ENCODE peak calls at places on chromosomes 3 and 15, in six cellular contexts. Y, V, Z, O, J and U are unnamed samples.

GRCh38 chr3:134754768-134755559 is 40.1 kb upstream of the EPHB1 start:
- DNase-seq in Y (peak), V (no peak), Z (peak), O (peak), J (peak), U (no peak)

GRCh38 chr15:68059630-68060029 is 5.5 kb downstream of the PIAS1 start:
- DNase-seq in Y (no peak), V (no peak), Z (no peak), O (no peak), J (no peak), U (no peak)

GRCh38 chr3:60730371-60730770 is 520.9 kb downstream of the FHIT start:
- DNase-seq in Y (no peak), V (no peak), Z (no peak), O (no peak), J (no peak), U (no peak)

GRCh38 chr3:64612916-64613526 is 74.8 kb downstream of the ADAMTS9 start:
- DNase-seq in Y (no peak), V (no peak), Z (no peak), O (no peak), J (peak), U (no peak)

GRCh38 chr3:11810276-11810675 is 36.4 kb downstream of the TAMM41 start:
- DNase-seq in Y (no peak), V (no peak), Z (no peak), O (no peak), J (no peak), U (no peak)

GRCh38 chr3:17195192-17195611 is 310.4 kb downstream of the PLCL2 start:
- DNase-seq in Y (peak), V (peak), Z (no peak), O (no peak), J (no peak), U (no peak)

GRCh38 chr3:196422976-196423781 is 9.0 kb downstream of the UBXN7 start:
- DNase-seq in Y (no peak), V (no peak), Z (no peak), O (peak), J (no peak), U (no peak)

GRCh38 chr15:91942676-91943417 is 89.3 kb downstream of the SLCO3A1 start:
- DNase-seq in Y (no peak), V (no peak), Z (no peak), O (peak), J (no peak), U (peak)

GRCh38 chr3:16309558-16309957 is 44.5 kb downstream of the OXNAD1 start:
- DNase-seq in Y (no peak), V (no peak), Z (no peak), O (no peak), J (no peak), U (no peak)

GRCh38 chr15:68209735-68210408 is 4.7 kb upstream of the CALML4 start:
- DNase-seq in Y (peak), V (peak), Z (no peak), O (no peak), J (no peak), U (no peak)

GRCh38 chr3:33074217-33075067 is 22.5 kb downstream of the GLB1 start:
- DNase-seq in Y (peak), V (no peak), Z (peak), O (peak), J (peak), U (no peak)

GRCh38 chr3:14301558-14301957 is 100.8 kb upstream of the SLC6A6 start:
- DNase-seq in Y (no peak), V (no peak), Z (no peak), O (no peak), J (peak), U (no peak)

GRCh38 chr3:46701211-46701939 is at the start of gene TMIE:
- DNase-seq in Y (no peak), V (no peak), Z (no peak), O (no peak), J (no peak), U (no peak)

GRCh38 chr3:138395865-138396751 is 38.3 kb upstream of the ESYT3 start:
- DNase-seq in Y (no peak), V (no peak), Z (no peak), O (no peak), J (no peak), U (no peak)

GRCh38 chr15:57457726-57458125 is 81.4 kb downstream of the CGNL1 start:
- DNase-seq in Y (no peak), V (no peak), Z (no peak), O (no peak), J (no peak), U (no peak)

GRCh38 chr3:29565236-29565635 is 284.4 kb downstream of the RBMS3 start:
- DNase-seq in Y (no peak), V (no peak), Z (no peak), O (no peak), J (no peak), U (no peak)

GRCh38 chr3:42702066-42702951 is at the start of gene HHATL:
- DNase-seq in Y (no peak), V (no peak), Z (no peak), O (no peak), J (no peak), U (no peak)

GRCh38 chr3:189204467-189204866 is 32.7 kb downstream of the TPRG1 start:
- DNase-seq in Y (no peak), V (no peak), Z (no peak), O (no peak), J (no peak), U (no peak)

GRCh38 chr15:82910721-82911120 is 41.8 kb downstream of the HOMER2 start:
- DNase-seq in Y (no peak), V (no peak), Z (no peak), O (no peak), J (no peak), U (no peak)

GRCh38 chr3:164604687-164605086 is 473.6 kb downstream of the SI start:
- DNase-seq in Y (no peak), V (no peak), Z (no peak), O (no peak), J (no peak), U (no peak)

GRCh38 chr15:56207092-56207491 is 36.6 kb downstream of the RFX7 start:
- DNase-seq in Y (no peak), V (no peak), Z (no peak), O (no peak), J (no peak), U (no peak)

GRCh38 chr3:25428003-25428861 is at the start of gene RARB:
- DNase-seq in Y (peak), V (no peak), Z (peak), O (peak), J (peak), U (no peak)

GRCh38 chr3:69282191-69282590 is 103.7 kb downstream of the FRMD4B start:
- DNase-seq in Y (peak), V (no peak), Z (no peak), O (peak), J (no peak), U (no peak)

GRCh38 chr3:127740136-127740915 is 67.6 kb downstream of the ABTB1 start:
- DNase-seq in Y (no peak), V (peak), Z (no peak), O (no peak), J (no peak), U (no peak)

GRCh38 chr3:46913644-46914043 is 36.1 kb downstream of the PTH1R start:
- DNase-seq in Y (no peak), V (peak), Z (no peak), O (no peak), J (no peak), U (no peak)

GRCh38 chr3:194424373-194424772 is 25.3 kb upstream of the GP5 start:
- DNase-seq in Y (no peak), V (no peak), Z (no peak), O (no peak), J (no peak), U (no peak)

GRCh38 chr3:123385981-123386380 is 62.9 kb downstream of the ADCY5 start:
- DNase-seq in Y (no peak), V (peak), Z (no peak), O (peak), J (no peak), U (no peak)

GRCh38 chr15:88650556-88650955 is 11.7 kb downstream of the ISG20 start:
- DNase-seq in Y (no peak), V (no peak), Z (no peak), O (peak), J (no peak), U (no peak)

GRCh38 chr3:23880703-23881339 is 36.0 kb downstream of the NKIRAS1 start:
- DNase-seq in Y (no peak), V (no peak), Z (no peak), O (no peak), J (no peak), U (no peak)

GRCh38 chr3:141306922-141307321 is 61.4 kb upstream of the ZBTB38 start:
- DNase-seq in Y (no peak), V (no peak), Z (no peak), O (no peak), J (no peak), U (no peak)

GRCh38 chr15:69636516-69636915 is 183.9 kb downstream of the RPLP1 start:
- DNase-seq in Y (no peak), V (no peak), Z (no peak), O (no peak), J (no peak), U (no peak)

GRCh38 chr3:27326211-27326948 is 42.8 kb downstream of the NEK10 start:
- DNase-seq in Y (no peak), V (no peak), Z (no peak), O (peak), J (no peak), U (no peak)

GRCh38 chr15:84888639-84889038 is 4.2 kb downstream of the SLC28A1 start:
- DNase-seq in Y (no peak), V (no peak), Z (no peak), O (no peak), J (peak), U (no peak)

GRCh38 chr15:71610991-71611720 is 199.2 kb upstream of the NR2E3 start:
- DNase-seq in Y (no peak), V (no peak), Z (no peak), O (no peak), J (no peak), U (no peak)

GRCh38 chr15:62122249-62122648 is 42.8 kb downstream of the C2CD4B start:
- DNase-seq in Y (no peak), V (no peak), Z (no peak), O (no peak), J (no peak), U (no peak)

GRCh38 chr3:155147588-155147987 is 67.5 kb downstream of the MME start:
- DNase-seq in Y (no peak), V (no peak), Z (no peak), O (no peak), J (no peak), U (no peak)

GRCh38 chr15:27042230-27042629 is 71.2 kb downstream of the GABRG3 start:
- DNase-seq in Y (no peak), V (no peak), Z (no peak), O (no peak), J (no peak), U (no peak)

GRCh38 chr15:56244237-56244810 is 645 bp upstream of the RFX7 start:
- DNase-seq in Y (peak), V (peak), Z (peak), O (peak), J (peak), U (no peak)

DNA sequence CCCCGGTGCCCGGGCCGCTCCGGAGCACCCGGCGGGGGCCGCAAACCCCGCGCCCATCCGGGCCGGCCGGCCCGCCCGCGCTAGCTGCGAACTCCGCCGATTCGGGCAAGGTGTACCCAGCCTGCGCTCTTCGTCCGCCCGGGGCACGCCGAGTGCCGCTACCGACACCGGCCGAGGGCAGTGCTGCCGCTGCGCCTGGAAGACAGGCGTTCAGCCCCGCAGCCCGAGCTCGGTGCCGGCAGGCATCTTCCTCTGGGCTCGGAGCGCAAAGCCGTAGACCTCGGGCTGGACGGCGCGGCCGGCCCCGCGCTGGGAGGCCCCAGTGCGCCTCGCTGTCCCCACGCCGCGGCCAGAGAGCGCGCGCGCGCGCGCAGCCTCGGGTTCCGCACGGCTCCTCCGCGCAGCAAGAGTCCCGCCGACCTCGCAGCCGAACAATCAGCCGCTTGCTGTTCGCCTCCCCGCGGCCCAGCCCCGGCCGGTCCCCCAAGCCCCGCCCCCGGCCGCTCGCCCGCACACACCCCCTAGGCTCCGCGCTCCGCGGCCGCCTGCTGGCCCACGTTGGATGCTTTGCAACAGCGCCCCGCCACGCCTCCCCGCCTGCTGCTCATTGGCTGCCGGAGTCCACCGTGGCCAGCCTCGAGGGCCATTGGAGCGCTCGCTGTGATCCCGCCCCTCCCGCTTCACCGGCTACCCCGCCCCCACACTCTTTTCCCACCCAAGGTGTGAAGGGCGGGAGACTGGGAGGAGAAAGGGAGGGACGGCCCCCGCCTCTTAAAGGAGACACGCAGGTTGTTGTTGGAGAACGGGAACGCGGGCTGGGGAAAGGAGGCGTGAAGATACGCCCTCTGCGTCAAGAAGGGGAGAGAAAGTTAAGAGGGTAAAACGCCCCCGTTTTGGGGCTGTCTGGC is at the start of gene LRIG1:
- DNase-seq in Y (peak), V (peak), Z (peak), O (peak), J (peak), U (peak)
- TF ChIP-seq CTCF in Y (no peak), V (peak), Z (peak), O (peak), J (peak), U (peak)

GRCh38 chr15:65095011-65095746 is 18.6 kb downstream of the KBTBD13 start:
- DNase-seq in Y (no peak), V (no peak), Z (no peak), O (no peak), J (no peak), U (no peak)
- TF ChIP-seq CTCF in Y (no peak), V (no peak), Z (no peak), O (no peak), J (no peak), U (no peak)

GRCh38 chr15:90340345-90340744 is 11.7 kb upstream of the ZNF774 start:
- DNase-seq in Y (no peak), V (no peak), Z (no peak), O (no peak), J (no peak), U (no peak)
- TF ChIP-seq CTCF in Y (no peak), V (no peak), Z (no peak), O (no peak), J (no peak), U (no peak)

GRCh38 chr3:106540743-106541142 is 671.9 kb upstream of the CBLB start:
- DNase-seq in Y (no peak), V (no peak), Z (no peak), O (no peak), J (no peak), U (no peak)
- TF ChIP-seq CTCF in Y (no peak), V (no peak), Z (no peak), O (no peak), J (no peak), U (no peak)

GRCh38 chr15:100209204-100209603 is 132.6 kb downstream of the ADAMTS17 start:
- DNase-seq in Y (no peak), V (peak), Z (no peak), O (no peak), J (no peak), U (no peak)
- TF ChIP-seq CTCF in Y (no peak), V (no peak), Z (no peak), O (no peak), J (no peak), U (no peak)

DNA sequence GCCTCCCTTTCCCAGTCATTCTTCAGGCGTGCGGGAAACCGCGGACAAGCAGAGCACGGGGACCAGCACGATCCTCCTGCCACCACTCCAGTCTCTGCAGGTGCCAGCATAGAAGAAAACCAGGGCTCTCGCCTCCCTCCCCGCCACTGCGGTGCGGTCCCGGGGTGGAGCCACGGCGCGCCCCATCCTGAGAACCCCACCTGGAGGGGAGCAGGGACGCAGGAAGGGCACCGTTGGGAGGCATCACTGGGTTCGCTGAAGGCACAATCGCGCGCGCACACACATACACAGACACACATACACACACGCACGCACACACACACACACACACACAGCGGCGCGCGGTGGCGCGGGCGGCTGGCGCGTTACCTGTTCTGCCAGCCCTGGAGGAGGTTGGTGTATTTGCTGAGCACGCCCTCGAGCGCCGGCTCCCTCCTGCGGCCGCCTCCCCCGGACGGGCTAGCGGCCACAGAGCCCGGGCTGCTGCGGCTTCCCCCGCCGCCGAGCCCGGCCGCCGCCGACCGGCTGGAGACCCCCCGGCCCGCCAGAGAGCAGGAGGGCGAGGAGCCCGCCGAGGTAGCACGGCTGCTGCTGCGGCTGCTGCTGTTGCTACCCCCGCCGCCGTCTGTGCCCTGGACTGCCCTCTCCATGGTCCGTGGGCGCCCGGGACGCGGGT is 394 bp downstream of the OSBPL10 start:
- DNase-seq in Y (peak), V (peak), Z (peak), O (peak), J (peak), U (no peak)
- TF ChIP-seq CTCF in Y (no peak), V (no peak), Z (peak), O (no peak), J (no peak), U (no peak)

GRCh38 chr3:63370094-63370493 is 92.0 kb downstream of the SYNPR start:
- DNase-seq in Y (no peak), V (no peak), Z (no peak), O (no peak), J (no peak), U (no peak)

GRCh38 chr3:63364495-63364894 is 86.4 kb downstream of the SYNPR start:
- DNase-seq in Y (no peak), V (no peak), Z (no peak), O (no peak), J (no peak), U (no peak)

DNA sequence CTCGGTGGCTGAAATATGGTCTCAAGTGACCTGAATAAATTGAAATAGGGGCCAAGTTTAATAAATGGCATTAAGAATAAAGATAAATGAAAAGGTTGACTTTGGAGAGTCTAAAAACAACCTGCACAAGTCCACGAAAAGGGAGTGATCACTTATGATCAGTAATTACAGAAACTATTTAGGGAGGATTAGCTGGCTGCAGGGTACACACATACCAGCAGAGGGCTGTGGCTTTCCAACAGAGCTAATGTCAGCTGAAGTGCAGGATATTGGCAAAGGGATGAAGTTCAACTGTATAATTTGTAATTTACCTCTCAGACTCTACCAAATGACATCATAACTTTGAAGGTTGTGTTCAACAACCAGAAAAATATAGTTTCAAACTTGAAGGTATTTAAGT is 86.8 kb downstream of the SYNPR start:
- DNase-seq in Y (no peak), V (no peak), Z (no peak), O (peak), J (peak), U (no peak)
- TF ChIP-seq CTCF in Y (no peak), V (no peak), Z (peak), O (peak), J (peak), U (no peak)